ENCODE peak calls at places on chromosomes 16 and 17, in four cellular contexts. F is CD8-positive, alpha-beta memory T cell; J is H7; M is fibroblast of mammary gland. X is an unnamed sample.

GRCh38 chr17:65544658-65545057 is 16.8 kb downstream of the AXIN2 start:
- DNase-seq in F (no peak), J (no peak), M (no peak), X (no peak)

GRCh38 chr17:41308918-41309359 is at the start of gene KRTAP16-1:
- DNase-seq in F (no peak), J (no peak), M (no peak), X (no peak)

GRCh38 chr17:43651621-43652480 is 9.9 kb downstream of the MEOX1 start:
- DNase-seq in F (no peak), J (no peak), M (no peak), X (no peak)

GRCh38 chr16:88103011-88103410 is 151.8 kb downstream of the BANP start:
- DNase-seq in F (no peak), J (no peak), M (no peak), X (no peak)

GRCh38 chr16:15988268-15989013 is 39.0 kb downstream of the ABCC1 start:
- DNase-seq in F (no peak), J (peak), M (no peak), X (no peak)

GRCh38 chr17:83064732-83065659 is 14.4 kb upstream of the METRNL start:
- DNase-seq in F (no peak), J (peak), M (no peak), X (no peak)

GRCh38 chr16:55052335-55053070 is 121.8 kb downstream of the IRX5 start:
- DNase-seq in F (no peak), J (no peak), M (no peak), X (no peak)

GRCh38 chr16:78903237-78903636 is 697.3 kb downstream of the MAF start:
- DNase-seq in F (no peak), J (no peak), M (no peak), X (no peak)

GRCh38 chr16:57802635-57803412 is 533 bp upstream of the KIFC3 start:
- DNase-seq in F (no peak), J (peak), M (peak), X (no peak)

GRCh38 chr17:35808240-35808961 is 883 bp upstream of the TAF15 start:
- DNase-seq in F (no peak), J (no peak), M (no peak), X (no peak)

GRCh38 chr16:57788252-57788841 is 13.9 kb downstream of the KIFC3 start:
- DNase-seq in F (no peak), J (no peak), M (no peak), X (no peak)

GRCh38 chr17:8386841-8387240 is 3.8 kb upstream of the RPL26 start:
- DNase-seq in F (no peak), J (no peak), M (no peak), X (no peak)

GRCh38 chr17:82230627-82231311 is 1.9 kb downstream of the SLC16A3 start:
- DNase-seq in F (peak), J (peak), M (peak), X (peak)

GRCh38 chr17:57739402-57740224 is 5.5 kb downstream of the CCDC182 start:
- DNase-seq in F (peak), J (peak), M (peak), X (no peak)

GRCh38 chr17:22300177-22300576 is 607.9 kb downstream of the KCNJ18 start:
- DNase-seq in F (no peak), J (no peak), M (no peak), X (no peak)

GRCh38 chr16:3514621-3515020 is 13.8 kb downstream of the CLUAP1 start:
- DNase-seq in F (no peak), J (no peak), M (peak), X (no peak)

GRCh38 chr17:62085511-62086408 is 20.7 kb upstream of the MED13 start:
- DNase-seq in F (no peak), J (no peak), M (peak), X (peak)

GRCh38 chr16:71482569-71482968 is 6.6 kb downstream of the ZNF19 start:
- DNase-seq in F (no peak), J (no peak), M (no peak), X (no peak)

GRCh38 chr17:31371511-31372097 is 19.9 kb upstream of the RAB11FIP4 start:
- DNase-seq in F (no peak), J (no peak), M (peak), X (no peak)

GRCh38 chr17:39462644-39463375 is 1.5 kb downstream of the CDK12 start:
- DNase-seq in F (no peak), J (peak), M (no peak), X (no peak)

GRCh38 chr17:66691644-66692500 is 143.0 kb upstream of the CACNG5 start:
- DNase-seq in F (no peak), J (no peak), M (peak), X (no peak)

GRCh38 chr16:78641463-78641862 is 542.0 kb downstream of the WWOX start:
- DNase-seq in F (no peak), J (no peak), M (no peak), X (no peak)

GRCh38 chr16:66731101-66731500 is 20.3 kb downstream of the DYNC1LI2 start:
- DNase-seq in F (no peak), J (no peak), M (no peak), X (no peak)

GRCh38 chr17:72122002-72122310 is 1.1 kb downstream of the SOX9 start:
- DNase-seq in F (no peak), J (no peak), M (no peak), X (no peak)

GRCh38 chr17:73342549-73343167 is 30.9 kb upstream of the CDC42EP4 start:
- DNase-seq in F (no peak), J (peak), M (peak), X (no peak)

GRCh38 chr17:3719265-3719664 is 4.4 kb upstream of the HASPIN start:
- DNase-seq in F (no peak), J (no peak), M (no peak), X (no peak)

GRCh38 chr16:10880609-10881452 is 3.8 kb downstream of the CIITA start:
- DNase-seq in F (no peak), J (no peak), M (no peak), X (no peak)

GRCh38 chr17:51029568-51030463 is 90.9 kb downstream of the SPAG9 start:
- DNase-seq in F (peak), J (no peak), M (peak), X (peak)

GRCh38 chr16:4846503-4846900 is 586 bp downstream of the GLYR1 start:
- DNase-seq in F (peak), J (no peak), M (peak), X (peak)

GRCh38 chr16:53220585-53220984 is 165.8 kb downstream of the CHD9 start:
- DNase-seq in F (peak), J (peak), M (peak), X (no peak)

GRCh38 chr17:47719411-47720152 is 13.5 kb upstream of the TBX21 start:
- DNase-seq in F (no peak), J (no peak), M (peak), X (peak)

GRCh38 chr16:27315333-27316037 is 1.7 kb downstream of the IL4R start:
- DNase-seq in F (peak), J (peak), M (peak), X (peak)

GRCh38 chr17:63537991-63538692 is 12.1 kb upstream of the DCAF7 start:
- DNase-seq in F (peak), J (peak), M (no peak), X (no peak)

GRCh38 chr17:55198690-55199370 is 65.9 kb upstream of the HLF start:
- DNase-seq in F (no peak), J (no peak), M (peak), X (no peak)

GRCh38 chr17:42249681-42250446 is 26.3 kb downstream of the STAT5B start:
- DNase-seq in F (peak), J (no peak), M (no peak), X (no peak)

GRCh38 chr16:82801361-82801760 is 174.6 kb downstream of the CDH13 start:
- DNase-seq in F (no peak), J (no peak), M (peak), X (no peak)

GRCh38 chr17:18185391-18185790 is 1.8 kb downstream of the ALKBH5 start:
- DNase-seq in F (no peak), J (peak), M (peak), X (no peak)

GRCh38 chr17:633133-633532 is 81.5 kb downstream of the VPS53 start:
- DNase-seq in F (no peak), J (no peak), M (no peak), X (no peak)

GRCh38 chr17:16975266-16975651 is 3.3 kb upstream of the TNFRSF13B start:
- DNase-seq in F (no peak), J (no peak), M (no peak), X (peak)
- H3K4me3 ChIP-seq in F (no peak), J (no peak), M (no peak), X (peak)

DNA sequence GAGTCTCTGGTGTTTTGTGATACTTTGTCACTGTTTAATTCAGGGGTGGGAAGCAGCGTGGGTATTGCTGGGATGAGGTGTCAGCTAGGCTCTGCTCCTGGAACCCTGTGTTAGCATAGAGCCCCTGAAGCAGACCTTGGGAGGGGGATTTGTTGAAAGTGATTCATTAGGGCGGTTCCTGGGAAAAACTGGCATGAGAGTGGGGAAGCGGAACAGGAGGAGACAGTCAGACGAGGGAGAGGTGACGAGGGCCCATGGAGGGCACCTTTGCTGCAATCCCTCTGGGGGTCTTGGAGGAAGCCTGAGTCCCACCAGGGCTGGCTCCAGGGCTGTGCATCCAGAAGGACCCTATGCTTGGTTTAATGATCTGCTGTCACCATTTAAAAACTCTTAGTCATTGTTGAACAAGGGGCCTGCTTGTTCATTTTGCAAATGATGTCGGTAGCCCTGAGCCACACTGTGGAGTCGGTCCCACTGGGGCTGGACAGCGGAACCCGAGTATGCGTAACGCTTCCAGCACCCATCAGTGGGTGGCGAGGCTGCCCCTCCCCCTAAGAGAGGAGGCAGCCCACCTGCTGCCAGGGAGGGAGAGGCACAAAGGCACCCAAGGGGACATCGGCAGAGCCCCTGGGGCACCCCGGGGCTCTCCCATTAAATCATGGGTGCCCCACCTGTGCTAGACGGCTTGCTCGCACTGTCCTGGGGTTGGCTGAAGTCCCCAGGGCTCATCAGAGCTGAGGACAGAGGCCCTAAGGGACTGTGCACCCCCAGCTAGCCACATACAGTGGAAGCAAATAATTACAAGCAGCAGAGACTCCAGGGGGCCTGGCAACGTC is 35.4 kb downstream of the WFDC1 start:
- DNase-seq in F (no peak), J (peak), M (no peak), X (no peak)
- H3K4me3 ChIP-seq in F (no peak), J (no peak), M (no peak), X (no peak)

DNA sequence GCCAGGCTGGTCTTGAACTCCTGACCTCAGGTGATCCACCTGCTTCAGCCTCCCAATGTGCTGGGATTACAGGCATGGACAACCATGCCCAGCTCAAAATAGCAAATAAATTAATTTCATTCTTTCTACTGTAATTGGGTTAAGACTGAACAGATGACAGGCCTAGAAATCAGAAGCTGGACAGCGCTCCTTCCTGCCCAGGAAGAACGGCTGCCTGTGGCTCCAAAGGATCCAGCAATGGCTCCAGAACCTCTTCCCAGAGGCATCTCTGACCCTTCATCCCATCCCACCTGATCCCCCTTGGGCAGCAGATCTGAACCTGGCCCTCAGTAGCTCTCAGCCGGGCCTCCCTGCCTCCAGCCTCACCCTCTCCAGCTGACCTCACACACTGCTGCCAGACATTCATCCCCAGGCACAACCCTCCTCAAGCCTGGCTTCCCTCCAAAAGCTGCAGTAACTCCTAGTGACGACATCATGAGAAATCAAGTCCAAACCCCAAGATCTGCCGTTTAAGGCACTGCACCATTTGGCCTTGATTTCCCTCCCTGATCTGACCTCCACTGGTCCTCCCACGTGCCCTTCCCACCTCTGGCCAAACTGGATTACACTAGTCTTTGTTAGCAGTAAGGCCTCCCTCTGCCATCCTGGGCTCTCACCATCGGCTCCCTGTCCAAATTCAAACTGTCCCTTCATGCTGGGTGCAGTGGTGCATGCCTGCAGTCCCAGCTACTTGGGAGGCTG is 3.1 kb upstream of the MIF4GD start:
- DNase-seq in F (no peak), J (no peak), M (peak), X (no peak)
- H3K4me3 ChIP-seq in F (no peak), J (no peak), M (no peak), X (no peak)

GRCh38 chr16:275786-276232 is at the start of gene RGS11:
- DNase-seq in F (no peak), J (peak), M (no peak), X (no peak)
- H3K4me3 ChIP-seq in F (no peak), J (peak), M (no peak), X (peak)

DNA sequence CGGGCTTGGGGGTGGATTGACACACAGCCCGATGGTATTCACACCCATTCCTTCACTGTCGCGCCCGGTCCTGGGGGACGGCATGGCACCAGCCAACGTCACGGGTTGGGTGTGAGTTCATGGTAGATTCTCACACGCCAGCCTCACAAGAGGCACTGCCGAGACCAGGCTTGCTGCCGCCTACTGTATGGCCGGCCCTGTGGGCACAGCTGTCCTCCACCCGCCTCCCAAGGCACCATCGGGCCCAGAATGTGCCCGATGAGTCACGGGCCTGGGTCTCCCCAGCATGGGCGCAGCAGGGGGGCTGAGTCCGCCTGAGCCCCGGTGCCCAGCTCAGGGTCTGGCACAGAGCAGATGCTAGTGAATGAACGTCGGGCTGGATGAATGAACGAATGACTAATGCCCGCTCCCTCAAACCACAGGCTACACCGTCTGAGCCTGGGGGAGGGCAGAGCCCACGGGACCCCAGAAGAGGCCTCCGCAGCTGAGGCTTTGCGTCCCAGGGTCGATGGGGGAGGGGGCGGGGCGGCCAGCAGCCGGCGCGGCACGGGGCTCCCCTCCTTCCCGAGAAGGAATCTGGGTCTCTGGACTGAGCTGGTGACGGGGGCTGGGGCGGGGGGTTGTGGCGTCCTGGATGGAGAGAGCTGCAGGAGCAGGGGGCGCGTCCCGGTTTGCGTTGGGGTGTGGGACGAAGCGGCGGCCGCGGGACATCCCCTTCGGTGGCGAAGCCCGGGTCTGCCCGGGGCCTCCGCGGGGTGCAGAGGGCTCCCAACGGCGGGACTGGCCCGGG is 829 bp downstream of the PITPNM3 start:
- DNase-seq in F (no peak), J (peak), M (peak), X (no peak)
- H3K4me3 ChIP-seq in F (no peak), J (peak), M (peak), X (no peak)

GRCh38 chr16:62010186-62010585 is 26.1 kb downstream of the CDH8 start:
- DNase-seq in F (no peak), J (no peak), M (no peak), X (no peak)
- H3K4me3 ChIP-seq in F (no peak), J (no peak), M (no peak), X (no peak)

GRCh38 chr17:7334938-7335538 is 1.3 kb upstream of the ACAP1 start:
- DNase-seq in F (no peak), J (no peak), M (no peak), X (no peak)

GRCh38 chr17:7341842-7342241 is 5.5 kb downstream of the ACAP1 start:
- DNase-seq in F (no peak), J (no peak), M (no peak), X (no peak)

GRCh38 chr17:7340179-7340578 is 3.9 kb downstream of the ACAP1 start:
- DNase-seq in F (no peak), J (no peak), M (peak), X (no peak)

GRCh38 chr17:7336240-7337175 is at the start of gene ACAP1:
- DNase-seq in F (peak), J (peak), M (no peak), X (peak)
- H3K4me3 ChIP-seq in F (peak), J (peak), M (no peak), X (peak)

DNA sequence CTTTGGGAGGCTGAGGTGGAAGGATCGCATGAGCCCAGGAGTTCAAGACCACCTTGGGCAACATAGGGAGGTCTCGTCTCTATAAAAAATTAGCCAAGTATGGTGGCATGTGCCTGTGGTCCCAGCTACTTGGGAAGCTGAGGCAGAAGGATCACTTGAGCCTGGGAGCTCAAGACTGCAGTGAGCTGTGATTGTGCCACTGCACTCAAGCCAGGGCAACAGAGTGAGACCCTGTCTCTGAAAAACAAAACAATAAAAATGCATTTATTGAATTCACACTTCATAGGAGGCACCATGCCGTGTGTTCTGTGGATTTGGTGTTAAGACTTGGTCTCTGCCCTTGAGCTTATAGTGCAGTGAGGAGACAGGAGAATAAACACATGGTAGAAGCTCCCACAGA is 2.4 kb downstream of the TBC1D24 start:
- DNase-seq in F (no peak), J (no peak), M (no peak), X (no peak)
- H3K4me3 ChIP-seq in F (no peak), J (no peak), M (no peak), X (no peak)

GRCh38 chr17:76560036-76560876 is 20.4 kb downstream of the PRCD start:
- DNase-seq in F (no peak), J (no peak), M (no peak), X (no peak)

GRCh38 chr17:76561332-76561731 is 21.5 kb downstream of the PRCD start:
- DNase-seq in F (no peak), J (no peak), M (no peak), X (no peak)

GRCh38 chr17:76561799-76562268 is 22.0 kb downstream of the PRCD start:
- DNase-seq in F (no peak), J (no peak), M (peak), X (no peak)

GRCh38 chr17:76562734-76563148 is 22.9 kb downstream of the PRCD start:
- DNase-seq in F (no peak), J (no peak), M (peak), X (no peak)

DNA sequence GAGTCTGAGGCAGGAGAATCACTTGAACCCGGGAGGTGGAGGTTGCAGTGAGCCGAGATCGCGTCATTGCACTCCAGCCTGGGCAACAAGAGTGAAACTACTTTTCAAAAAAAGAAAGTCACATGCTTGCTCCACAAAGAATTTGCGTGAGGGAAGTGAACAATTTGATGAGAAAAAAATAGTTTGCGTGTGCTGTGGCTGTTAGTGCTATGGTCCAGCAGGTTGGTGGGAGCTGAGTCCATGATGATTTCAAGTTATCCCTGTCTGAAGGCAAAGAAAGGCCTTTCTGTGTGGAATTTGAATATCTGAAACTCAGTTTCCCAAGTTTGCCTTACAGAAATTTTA is 21.0 kb downstream of the PRCD start:
- DNase-seq in F (no peak), J (no peak), M (no peak), X (no peak)
- H3K4me3 ChIP-seq in F (peak), J (no peak), M (peak), X (peak)

X was measured in GM06990.